ENCODE peak calls at places on chromosomes 6 and 20, in ten cellular contexts. One of them, this sample, is unnamed.

GRCh38 chr6:42702200-42702599 is 20.2 kb downstream of the PRPH2 start:
- DNase-seq in right lobe of liver: no peak
- DNase-seq in PC-9: no peak
- DNase-seq in left lung: no peak
- DNase-seq in brain microvascular endothelial cell: peak
- DNase-seq in A673: no peak
- DNase-seq in AG04450: no peak
- DNase-seq in mesenchymal stem cell: peak
- DNase-seq in K562: peak
- DNase-seq in cardiac muscle cell: no peak
- DNase-seq in this sample: no peak

GRCh38 chr6:25370175-25371036 is 91.2 kb downstream of the CARMIL1 start:
- DNase-seq in mesenchymal stem cell: no peak
- DNase-seq in A673: no peak
- DNase-seq in left lung: no peak
- DNase-seq in AG04450: no peak
- DNase-seq in right lobe of liver: no peak
- DNase-seq in PC-9: no peak
- DNase-seq in K562: no peak
- DNase-seq in brain microvascular endothelial cell: no peak
- DNase-seq in cardiac muscle cell: no peak
- DNase-seq in this sample: no peak

GRCh38 chr6:138044458-138044857 is 62.8 kb downstream of the PERP start:
- DNase-seq in brain microvascular endothelial cell: no peak
- DNase-seq in A673: no peak
- DNase-seq in left lung: no peak
- DNase-seq in K562: no peak
- DNase-seq in cardiac muscle cell: no peak
- DNase-seq in PC-9: no peak
- DNase-seq in AG04450: no peak
- DNase-seq in right lobe of liver: no peak
- DNase-seq in mesenchymal stem cell: no peak
- DNase-seq in this sample: no peak

GRCh38 chr20:47274449-47275108 is 81.9 kb downstream of the ZMYND8 start:
- DNase-seq in K562: peak
- DNase-seq in AG04450: peak
- DNase-seq in cardiac muscle cell: no peak
- DNase-seq in brain microvascular endothelial cell: peak
- DNase-seq in right lobe of liver: no peak
- DNase-seq in mesenchymal stem cell: peak
- DNase-seq in PC-9: peak
- DNase-seq in A673: peak
- DNase-seq in left lung: no peak
- DNase-seq in this sample: no peak

GRCh38 chr20:59017493-59018231 is 1.6 kb upstream of the TUBB1 start:
- DNase-seq in AG04450: no peak
- DNase-seq in mesenchymal stem cell: no peak
- DNase-seq in PC-9: no peak
- DNase-seq in brain microvascular endothelial cell: no peak
- DNase-seq in right lobe of liver: no peak
- DNase-seq in K562: no peak
- DNase-seq in cardiac muscle cell: no peak
- DNase-seq in A673: no peak
- DNase-seq in left lung: no peak
- DNase-seq in this sample: no peak

GRCh38 chr6:33662318-33662717 is 41.2 kb downstream of the ITPR3 start:
- DNase-seq in right lobe of liver: no peak
- DNase-seq in mesenchymal stem cell: no peak
- DNase-seq in AG04450: no peak
- DNase-seq in K562: no peak
- DNase-seq in PC-9: no peak
- DNase-seq in cardiac muscle cell: no peak
- DNase-seq in A673: no peak
- DNase-seq in brain microvascular endothelial cell: no peak
- DNase-seq in left lung: no peak
- DNase-seq in this sample: no peak

GRCh38 chr20:49674383-49675352 is 39.0 kb downstream of the B4GALT5 start:
- DNase-seq in AG04450: no peak
- DNase-seq in right lobe of liver: no peak
- DNase-seq in A673: no peak
- DNase-seq in brain microvascular endothelial cell: no peak
- DNase-seq in left lung: no peak
- DNase-seq in K562: no peak
- DNase-seq in mesenchymal stem cell: no peak
- DNase-seq in PC-9: peak
- DNase-seq in cardiac muscle cell: no peak
- DNase-seq in this sample: no peak

GRCh38 chr20:19928379-19929360 is 88.5 kb upstream of the NAA20 start:
- DNase-seq in PC-9: peak
- DNase-seq in K562: no peak
- DNase-seq in AG04450: no peak
- DNase-seq in mesenchymal stem cell: no peak
- DNase-seq in left lung: peak
- DNase-seq in cardiac muscle cell: no peak
- DNase-seq in brain microvascular endothelial cell: no peak
- DNase-seq in A673: no peak
- DNase-seq in right lobe of liver: no peak
- DNase-seq in this sample: no peak

GRCh38 chr6:163771180-163771579 is 356.7 kb downstream of the QKI start:
- DNase-seq in K562: no peak
- DNase-seq in cardiac muscle cell: no peak
- DNase-seq in mesenchymal stem cell: no peak
- DNase-seq in left lung: no peak
- DNase-seq in PC-9: no peak
- DNase-seq in A673: no peak
- DNase-seq in AG04450: no peak
- DNase-seq in brain microvascular endothelial cell: no peak
- DNase-seq in right lobe of liver: no peak
- DNase-seq in this sample: no peak

GRCh38 chr6:87378947-87379346 is 28.8 kb upstream of the CFAP206 start:
- DNase-seq in PC-9: no peak
- DNase-seq in K562: no peak
- DNase-seq in brain microvascular endothelial cell: no peak
- DNase-seq in right lobe of liver: no peak
- DNase-seq in AG04450: no peak
- DNase-seq in cardiac muscle cell: no peak
- DNase-seq in left lung: no peak
- DNase-seq in mesenchymal stem cell: no peak
- DNase-seq in A673: peak
- DNase-seq in this sample: no peak

GRCh38 chr6:85078071-85078470 is 313.7 kb upstream of the TBX18 start:
- DNase-seq in PC-9: peak
- DNase-seq in mesenchymal stem cell: peak
- DNase-seq in right lobe of liver: no peak
- DNase-seq in brain microvascular endothelial cell: peak
- DNase-seq in left lung: no peak
- DNase-seq in A673: peak
- DNase-seq in AG04450: peak
- DNase-seq in cardiac muscle cell: no peak
- DNase-seq in K562: peak
- DNase-seq in this sample: no peak

GRCh38 chr6:35370124-35370741 is 27.9 kb downstream of the PPARD start:
- DNase-seq in right lobe of liver: peak
- DNase-seq in PC-9: peak
- DNase-seq in cardiac muscle cell: no peak
- DNase-seq in AG04450: peak
- DNase-seq in mesenchymal stem cell: peak
- DNase-seq in left lung: peak
- DNase-seq in A673: peak
- DNase-seq in brain microvascular endothelial cell: peak
- DNase-seq in K562: peak
- DNase-seq in this sample: no peak

DNA sequence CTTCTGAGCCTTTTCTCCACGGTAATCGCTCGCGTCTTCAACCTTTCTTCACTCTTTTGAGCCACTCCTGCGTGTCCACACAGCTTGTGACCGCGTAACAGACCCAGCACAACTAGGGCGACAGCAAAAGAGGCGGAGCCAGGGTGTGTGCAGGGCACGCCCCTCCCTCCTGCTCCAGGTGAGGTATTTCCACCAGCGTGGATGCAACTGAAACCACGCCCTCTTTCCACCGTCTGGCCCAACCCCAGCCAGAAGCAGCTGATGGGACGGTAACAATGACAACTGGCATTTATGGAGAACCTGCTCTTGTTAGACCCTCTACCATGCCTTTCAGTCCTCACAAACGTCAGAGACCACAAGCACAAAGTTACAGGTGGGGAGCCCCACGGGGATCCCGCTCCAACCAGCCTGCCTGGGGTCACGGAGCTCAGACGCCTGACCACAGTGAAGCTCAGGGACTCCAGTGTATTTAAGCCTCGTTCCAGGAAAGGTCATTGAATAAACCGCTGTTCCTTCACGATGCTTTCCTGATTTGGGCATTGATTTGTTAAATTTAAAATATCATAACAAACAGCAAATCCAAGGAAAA is 2.0 kb downstream of the PXDC1 start:
- DNase-seq in K562: no peak
- DNase-seq in mesenchymal stem cell: no peak
- DNase-seq in cardiac muscle cell: no peak
- DNase-seq in AG04450: no peak
- DNase-seq in PC-9: no peak
- DNase-seq in left lung: peak
- DNase-seq in A673: no peak
- DNase-seq in right lobe of liver: peak
- DNase-seq in brain microvascular endothelial cell: no peak
- DNase-seq in this sample: peak
- H3K27ac ChIP-seq in K562: no peak
- H3K27ac ChIP-seq in mesenchymal stem cell: peak
- H3K27ac ChIP-seq in cardiac muscle cell: no peak
- H3K27ac ChIP-seq in AG04450: peak
- H3K27ac ChIP-seq in PC-9: no peak
- H3K27ac ChIP-seq in left lung: peak
- H3K27ac ChIP-seq in A673: no peak
- H3K27ac ChIP-seq in right lobe of liver: peak
- H3K27ac ChIP-seq in brain microvascular endothelial cell: peak
- H3K27ac ChIP-seq in this sample: no peak

DNA sequence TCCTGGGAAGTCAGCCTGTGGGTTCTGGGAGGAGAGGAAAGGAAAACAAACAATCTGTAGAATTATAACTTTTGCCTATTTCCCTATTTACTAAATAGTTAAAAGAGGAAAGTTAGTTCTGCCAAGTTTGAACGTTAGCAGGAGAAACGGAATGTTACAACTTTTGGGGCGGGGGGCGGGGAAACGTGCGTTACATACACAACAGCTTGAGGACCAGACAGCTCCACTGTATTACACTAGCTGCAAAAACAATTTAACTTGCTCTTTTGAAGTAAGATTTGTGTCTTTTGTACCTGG is 501 bp upstream of the PRDM1 start:
- DNase-seq in left lung: no peak
- DNase-seq in brain microvascular endothelial cell: no peak
- DNase-seq in A673: no peak
- DNase-seq in PC-9: no peak
- DNase-seq in cardiac muscle cell: no peak
- DNase-seq in mesenchymal stem cell: no peak
- DNase-seq in K562: no peak
- DNase-seq in AG04450: no peak
- DNase-seq in right lobe of liver: no peak
- DNase-seq in this sample: no peak
- H3K27ac ChIP-seq in left lung: peak
- H3K27ac ChIP-seq in brain microvascular endothelial cell: no peak
- H3K27ac ChIP-seq in A673: no peak
- H3K27ac ChIP-seq in PC-9: peak
- H3K27ac ChIP-seq in cardiac muscle cell: no peak
- H3K27ac ChIP-seq in mesenchymal stem cell: peak
- H3K27ac ChIP-seq in K562: no peak
- H3K27ac ChIP-seq in AG04450: peak
- H3K27ac ChIP-seq in right lobe of liver: no peak
- H3K27ac ChIP-seq in this sample: peak

GRCh38 chr6:7052441-7052936 is 55.3 kb upstream of the RREB1 start:
- DNase-seq in PC-9: peak
- DNase-seq in AG04450: no peak
- DNase-seq in cardiac muscle cell: no peak
- DNase-seq in mesenchymal stem cell: peak
- DNase-seq in right lobe of liver: peak
- DNase-seq in K562: no peak
- DNase-seq in A673: peak
- DNase-seq in brain microvascular endothelial cell: peak
- DNase-seq in left lung: peak
- DNase-seq in this sample: peak

GRCh38 chr6:7053125-7053784 is 54.5 kb upstream of the RREB1 start:
- DNase-seq in right lobe of liver: no peak
- DNase-seq in K562: peak
- DNase-seq in PC-9: no peak
- DNase-seq in left lung: no peak
- DNase-seq in AG04450: no peak
- DNase-seq in cardiac muscle cell: no peak
- DNase-seq in A673: no peak
- DNase-seq in brain microvascular endothelial cell: no peak
- DNase-seq in mesenchymal stem cell: no peak
- DNase-seq in this sample: no peak

GRCh38 chr6:7050099-7050498 is 57.7 kb upstream of the RREB1 start:
- DNase-seq in right lobe of liver: no peak
- DNase-seq in AG04450: no peak
- DNase-seq in A673: no peak
- DNase-seq in mesenchymal stem cell: no peak
- DNase-seq in cardiac muscle cell: no peak
- DNase-seq in PC-9: peak
- DNase-seq in left lung: no peak
- DNase-seq in brain microvascular endothelial cell: no peak
- DNase-seq in K562: no peak
- DNase-seq in this sample: no peak

GRCh38 chr6:7051780-7052440 is 55.9 kb upstream of the RREB1 start:
- DNase-seq in brain microvascular endothelial cell: peak
- DNase-seq in AG04450: no peak
- DNase-seq in A673: peak
- DNase-seq in left lung: peak
- DNase-seq in K562: no peak
- DNase-seq in right lobe of liver: peak
- DNase-seq in mesenchymal stem cell: peak
- DNase-seq in PC-9: peak
- DNase-seq in cardiac muscle cell: peak
- DNase-seq in this sample: peak

GRCh38 chr6:7050911-7051779 is 56.6 kb upstream of the RREB1 start:
- DNase-seq in cardiac muscle cell: peak
- DNase-seq in mesenchymal stem cell: peak
- DNase-seq in AG04450: peak
- DNase-seq in left lung: peak
- DNase-seq in K562: no peak
- DNase-seq in brain microvascular endothelial cell: peak
- DNase-seq in right lobe of liver: peak
- DNase-seq in PC-9: peak
- DNase-seq in A673: peak
- DNase-seq in this sample: peak
- H3K27ac ChIP-seq in cardiac muscle cell: peak
- H3K27ac ChIP-seq in mesenchymal stem cell: peak
- H3K27ac ChIP-seq in AG04450: peak
- H3K27ac ChIP-seq in left lung: peak
- H3K27ac ChIP-seq in K562: no peak
- H3K27ac ChIP-seq in brain microvascular endothelial cell: peak
- H3K27ac ChIP-seq in right lobe of liver: peak
- H3K27ac ChIP-seq in PC-9: peak
- H3K27ac ChIP-seq in A673: peak
- H3K27ac ChIP-seq in this sample: peak

DNA sequence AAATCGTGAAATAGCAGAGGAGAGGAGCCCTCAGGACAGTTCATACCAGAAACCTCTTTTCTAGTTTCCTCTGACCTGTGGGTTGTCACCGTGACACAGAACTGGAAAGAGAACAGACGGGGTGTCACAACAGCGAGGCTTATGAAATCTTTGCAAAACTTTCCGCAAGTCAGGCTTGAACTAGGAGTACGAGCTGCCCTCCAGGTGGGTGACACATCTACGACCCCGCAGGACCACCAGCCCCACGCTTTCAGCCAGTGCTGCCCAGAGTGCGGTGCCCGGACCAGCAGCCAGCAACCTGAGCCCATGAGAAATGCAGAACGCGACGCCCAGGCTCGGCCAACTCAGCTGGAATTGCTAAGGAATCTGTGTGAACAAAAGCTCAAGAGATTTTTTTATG is 30.8 kb downstream of the WRNIP1 start:
- DNase-seq in K562: no peak
- DNase-seq in mesenchymal stem cell: no peak
- DNase-seq in right lobe of liver: no peak
- DNase-seq in cardiac muscle cell: no peak
- DNase-seq in AG04450: no peak
- DNase-seq in brain microvascular endothelial cell: no peak
- DNase-seq in PC-9: no peak
- DNase-seq in A673: no peak
- DNase-seq in left lung: peak
- DNase-seq in this sample: no peak
- H3K27ac ChIP-seq in K562: no peak
- H3K27ac ChIP-seq in mesenchymal stem cell: no peak
- H3K27ac ChIP-seq in right lobe of liver: no peak
- H3K27ac ChIP-seq in cardiac muscle cell: peak
- H3K27ac ChIP-seq in AG04450: no peak
- H3K27ac ChIP-seq in brain microvascular endothelial cell: no peak
- H3K27ac ChIP-seq in PC-9: no peak
- H3K27ac ChIP-seq in A673: no peak
- H3K27ac ChIP-seq in left lung: no peak
- H3K27ac ChIP-seq in this sample: no peak